ENCODE peak calls at places on chromosomes 12 and 14, in four cellular contexts. P is neural progenitor cell, G is GM23338, I is HCT116. V is an unnamed sample.

GRCh38 chr12:90060031-90060430 is 351.4 kb upstream of the ATP2B1 start:
- DNase-seq in G (no peak), P (no peak), I (no peak), V (no peak)

GRCh38 chr14:51828017-51828797 is 32.2 kb upstream of the GNG2 start:
- DNase-seq in P (peak; percentile 25), G (no peak), I (peak; percentile 44), V (no peak)

GRCh38 chr14:75952489-75952888 is 29.3 kb downstream of the TGFB3 start:
- DNase-seq in G (no peak), I (no peak), P (no peak), V (no peak)

GRCh38 chr12:95182868-95183415 is 34.3 kb downstream of the FGD6 start:
- DNase-seq in G (no peak), P (no peak), I (peak; percentile 92), V (no peak)

GRCh38 chr12:132471858-132472255 is 18.1 kb upstream of the FBRSL1 start:
- DNase-seq in G (no peak), P (no peak), I (no peak), V (no peak)

GRCh38 chr12:45425426-45425825 is 209.5 kb downstream of the ANO6 start:
- DNase-seq in P (no peak), G (no peak), I (no peak), V (no peak)

GRCh38 chr14:75609606-75610476 is 31.4 kb downstream of the FLVCR2 start:
- DNase-seq in P (no peak), G (no peak), I (no peak), V (no peak)

GRCh38 chr12:26011099-26011498 is 52.6 kb downstream of the RASSF8 start:
- DNase-seq in G (no peak), P (no peak), I (no peak), V (no peak)

GRCh38 chr12:71440393-71441349 is 1.1 kb downstream of the LGR5 start:
- DNase-seq in P (peak; percentile 61), G (peak; percentile 49), I (no peak), V (no peak)

GRCh38 chr14:39266589-39266870 is 32.8 kb downstream of the MIA2 start:
- DNase-seq in I (no peak), G (no peak), P (no peak), V (no peak)

GRCh38 chr12:2732290-2732689 is 62.5 kb upstream of the FKBP4 start:
- DNase-seq in I (no peak), P (no peak), G (no peak), V (no peak)

DNA sequence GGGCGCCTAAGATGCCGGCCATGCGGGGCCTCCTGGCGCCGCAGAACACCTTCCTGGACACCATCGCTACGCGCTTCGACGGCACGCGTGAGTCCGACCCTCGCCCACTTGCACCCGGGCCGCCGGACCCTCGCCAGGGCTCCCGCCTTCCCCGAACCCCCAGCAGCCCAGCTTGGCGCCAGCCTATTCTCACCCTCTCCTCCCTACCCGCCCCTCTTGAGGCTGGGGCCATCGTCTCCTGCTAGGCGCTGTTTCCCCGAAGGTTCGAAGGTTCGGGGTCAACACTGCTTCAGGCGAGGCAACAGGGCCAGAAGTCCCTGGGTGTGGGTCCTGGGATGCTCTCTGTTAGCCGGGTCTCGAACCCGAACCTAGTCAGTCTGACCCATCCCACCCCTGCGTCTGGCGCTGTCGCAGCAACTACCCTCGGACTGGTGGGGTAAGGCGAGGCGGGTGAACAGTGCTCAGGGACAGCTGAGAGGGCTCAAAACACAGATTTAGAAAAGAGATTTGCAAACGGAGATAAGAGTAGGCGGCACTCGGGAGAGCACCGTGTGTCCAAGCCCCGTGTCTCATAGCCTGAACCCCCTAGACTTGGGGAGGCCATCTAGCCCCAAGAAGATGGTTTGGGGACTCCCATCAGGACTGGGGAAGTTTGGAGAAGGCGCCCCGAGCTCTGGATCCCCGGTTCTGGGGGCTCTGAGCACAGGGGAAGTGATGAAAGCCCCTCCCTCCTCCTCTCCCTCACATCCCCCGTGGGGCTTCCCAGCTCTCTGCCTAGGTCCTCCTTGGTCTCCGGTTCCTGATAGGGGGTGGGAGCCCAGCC is 787 bp downstream of the KCNH3 start:
- DNase-seq in I (no peak), P (no peak), G (no peak), V (no peak)
- TF ChIP-seq EZH2 in I (no peak), P (peak; percentile 95), G (peak; percentile 97), V (peak; percentile 92)

DNA sequence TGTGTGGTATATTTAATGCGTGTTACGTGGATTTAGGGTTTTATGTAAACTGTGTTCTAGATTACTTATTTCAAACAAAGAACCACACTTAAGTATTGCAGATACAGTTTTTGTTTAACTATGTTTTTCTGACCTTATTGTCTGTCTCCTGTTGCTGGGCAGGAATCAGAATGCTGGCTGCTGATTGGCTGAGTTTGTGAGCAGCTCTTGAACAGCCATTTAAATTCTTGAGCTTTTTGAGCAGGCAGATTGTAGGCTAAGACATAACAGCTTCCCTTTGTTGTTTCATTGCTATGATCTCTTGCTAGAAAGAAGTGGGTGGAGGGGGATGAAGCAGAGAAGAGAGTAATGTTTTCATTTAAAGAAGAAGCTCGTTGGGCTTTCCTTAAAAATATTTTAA is 52.2 kb downstream of the ATF7IP start:
- DNase-seq in G (peak; percentile 96), P (peak; percentile 88), I (no peak), V (peak; percentile 21)
- TF ChIP-seq EZH2phosphoT487 in G (no peak), P (no peak), I (no peak), V (no peak)

DNA sequence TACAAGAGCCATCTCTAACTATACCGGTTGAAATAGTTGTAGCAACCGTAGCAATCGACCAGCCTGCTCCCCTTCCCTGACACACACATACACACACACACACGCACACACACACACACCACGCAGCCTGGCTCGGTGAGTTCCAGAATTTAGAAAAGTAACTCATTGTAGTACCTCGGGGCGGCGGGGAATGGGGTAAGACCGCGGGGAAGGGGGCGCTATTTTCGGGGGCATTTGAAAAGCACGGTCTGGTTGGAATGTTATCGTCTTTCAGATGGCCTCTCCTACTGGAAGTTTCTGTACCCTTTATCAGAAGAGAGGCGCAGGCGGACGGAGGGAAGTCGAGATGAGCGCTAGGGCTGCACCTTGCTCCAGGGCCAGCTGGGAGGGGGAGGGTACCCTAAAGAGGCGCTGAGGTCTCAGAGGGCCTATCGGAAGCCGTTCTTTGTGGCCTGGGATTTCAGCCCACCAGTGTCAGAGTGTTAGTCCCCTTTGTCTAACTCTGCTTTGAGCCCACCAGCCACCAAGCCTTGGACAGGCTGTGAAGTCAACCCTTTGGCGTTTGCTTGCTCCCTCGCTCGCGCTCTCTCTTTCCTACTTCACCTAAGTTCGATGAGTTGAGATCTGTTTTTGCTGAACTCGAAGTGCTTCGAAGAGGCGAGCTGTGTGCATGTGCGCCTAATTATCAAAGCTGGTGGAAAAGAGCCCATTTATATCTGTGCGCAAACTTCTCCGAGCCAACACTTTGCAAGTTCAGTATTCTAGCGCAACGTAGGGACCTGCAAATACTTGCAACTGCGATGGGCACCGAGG is 844 bp downstream of the COL2A1 start:
- DNase-seq in P (peak; percentile 72), I (no peak), G (peak; percentile 64), V (no peak)
- TF ChIP-seq EZH2 in P (no peak), I (no peak), G (peak; percentile 90), V (peak; percentile 69)

GRCh38 chr12:1122803-1123202 is 131.8 kb downstream of the ERC1 start:
- DNase-seq in P (peak; percentile 14), G (no peak), I (no peak), V (no peak)
- TF ChIP-seq EZH2phosphoT487 in P (no peak), G (no peak), I (no peak), V (no peak)

GRCh38 chr14:104228716-104229620 is 90.6 kb downstream of the KIF26A start:
- DNase-seq in P (no peak), G (no peak), I (no peak), V (no peak)
- TF ChIP-seq EZH2 in P (no peak), G (no peak), I (no peak), V (no peak)

V was measured in MM.1S.